ENCODE peak calls at places on chromosomes 13 and 19, in four cellular contexts. F is NB4, O is omental fat pad, E is neural progenitor cell. P is an unnamed sample.

GRCh38 chr13:33003458-33004019 is 12.7 kb upstream of the KL start:
- DNase-seq in E (no peak), O (no peak), F (no peak), P (no peak)

GRCh38 chr19:14495678-14496028 is 274 bp downstream of the GIPC1 start:
- DNase-seq in O (no peak), F (no peak), E (no peak), P (no peak)

GRCh38 chr13:100825551-100825950 is 151.0 kb upstream of the TMTC4 start:
- DNase-seq in O (no peak), F (no peak), E (no peak), P (no peak)

GRCh38 chr19:41745761-41746160 is 9.6 kb upstream of the CEACAM6 start:
- DNase-seq in E (no peak), F (peak; percentile 43), O (no peak), P (no peak)

GRCh38 chr19:2629491-2630351 is 72.8 kb downstream of the GNG7 start:
- DNase-seq in O (no peak), F (peak; percentile 67), E (no peak), P (no peak)

GRCh38 chr13:80037505-80037888 is 303.4 kb downstream of the SPRY2 start:
- DNase-seq in E (no peak), O (no peak), F (no peak), P (no peak)

GRCh38 chr19:1944088-1944915 is 3.3 kb downstream of the CSNK1G2 start:
- DNase-seq in F (no peak), E (no peak), O (no peak), P (no peak)

GRCh38 chr19:45428385-45429231 is 4.9 kb upstream of the ERCC1 start:
- DNase-seq in F (peak; percentile 44), E (peak; percentile 89), O (no peak), P (peak; percentile 84)

GRCh38 chr13:102351486-102351885 is 50.4 kb downstream of the FGF14 start:
- DNase-seq in F (no peak), O (no peak), E (no peak), P (no peak)